ENCODE peak calls at places on chromosomes 5 and 9, in ten cellular contexts. W, V, J, Z, B, S, T, M, O and I are unnamed samples.

GRCh38 chr9:125820100-125820804 is 73.1 kb downstream of the PBX3 start:
- DNase-seq in Z (no peak), W (no peak), O (no peak), V (no peak), M (no peak), J (no peak), B (no peak), T (no peak), S (no peak), I (no peak)

GRCh38 chr5:147887925-147888324 is 9.4 kb downstream of the SCGB3A2 start:
- DNase-seq in Z (no peak), S (no peak), W (no peak), M (no peak), J (no peak), B (no peak), T (peak), O (no peak), V (no peak), I (no peak)

GRCh38 chr9:112212926-112213325 is 37.8 kb upstream of the SUSD1 start:
- DNase-seq in W (no peak), V (no peak), T (no peak), B (no peak), O (no peak), M (no peak), J (no peak), S (no peak), Z (no peak), I (no peak)

GRCh38 chr9:137001857-137002645 is 5.7 kb upstream of the CLIC3 start:
- DNase-seq in B (no peak), V (no peak), M (no peak), O (no peak), T (no peak), J (no peak), Z (no peak), S (no peak), W (no peak), I (no peak)

GRCh38 chr9:109158656-109159055 is 8.4 kb downstream of the FRRS1L start:
- DNase-seq in T (no peak), S (no peak), W (no peak), V (no peak), O (no peak), B (no peak), J (no peak), M (no peak), Z (no peak), I (no peak)

GRCh38 chr5:151670953-151671636 is 15.6 kb downstream of the SPARC start:
- DNase-seq in J (no peak), Z (peak), M (no peak), S (no peak), W (peak), B (no peak), V (no peak), T (peak), O (no peak), I (no peak)

GRCh38 chr9:36728651-36729520 is 156.2 kb downstream of the MELK start:
- DNase-seq in Z (peak), B (no peak), W (no peak), V (peak), S (peak), T (peak), O (peak), J (peak), M (peak), I (peak)

GRCh38 chr5:149210229-149210628 is 61.4 kb upstream of the AFAP1L1 start:
- DNase-seq in Z (no peak), V (no peak), M (no peak), O (no peak), J (peak), S (no peak), B (no peak), W (no peak), T (peak), I (no peak)

GRCh38 chr5:174288436-174288835 is 242.9 kb downstream of the NSG2 start:
- DNase-seq in O (no peak), B (no peak), Z (no peak), S (no peak), J (no peak), V (no peak), T (no peak), M (no peak), W (no peak), I (no peak)

GRCh38 chr5:149205625-149206523 is 64.6 kb downstream of the ABLIM3 start:
- DNase-seq in T (peak), M (no peak), V (no peak), W (peak), B (peak), O (no peak), S (peak), J (peak), Z (no peak), I (no peak)

GRCh38 chr9:132651259-132651658 is 18.5 kb downstream of the DDX31 start:
- DNase-seq in Z (no peak), S (peak), T (peak), V (no peak), W (no peak), O (no peak), M (no peak), B (no peak), J (peak), I (no peak)

GRCh38 chr5:31135542-31135941 is 57.9 kb upstream of the CDH6 start:
- DNase-seq in S (no peak), B (no peak), M (no peak), T (no peak), O (no peak), W (no peak), J (no peak), V (no peak), Z (no peak), I (no peak)

GRCh38 chr5:139725073-139725830 is 70.4 kb upstream of the PSD2 start:
- DNase-seq in W (peak), S (peak), V (no peak), B (peak), M (peak), T (peak), Z (peak), O (no peak), J (peak), I (no peak)

GRCh38 chr9:119841005-119841404 is 471.8 kb upstream of the BRINP1 start:
- DNase-seq in O (no peak), Z (no peak), J (no peak), S (no peak), B (no peak), W (no peak), T (no peak), M (no peak), V (no peak), I (no peak)

GRCh38 chr9:76162109-76162730 is 232.0 kb downstream of the RFK start:
- DNase-seq in M (no peak), T (peak), B (peak), O (no peak), V (no peak), S (no peak), Z (no peak), W (no peak), J (peak), I (no peak)

GRCh38 chr5:63923914-63924313 is 38.3 kb downstream of the HTR1A start:
- DNase-seq in T (no peak), O (no peak), B (no peak), J (no peak), S (peak), Z (no peak), W (no peak), M (no peak), V (no peak), I (no peak)

GRCh38 chr5:157924931-157925729 is 66.2 kb upstream of the CLINT1 start:
- DNase-seq in W (no peak), J (no peak), M (no peak), Z (no peak), V (no peak), O (no peak), B (no peak), S (no peak), T (peak), I (no peak)

GRCh38 chr5:16550316-16550952 is 66.4 kb downstream of the RETREG1 start:
- DNase-seq in S (peak), J (peak), O (peak), T (peak), V (peak), Z (peak), B (no peak), M (no peak), W (no peak), I (no peak)